ENCODE peak calls at places on chromosomes 13 and 19, in six cellular contexts. A is vagina, N is hepatic stellate cell, P is nucleus accumbens, G is T-helper 17 cell, B is fibroblast of villous mesenchyme. M is an unnamed sample.
A peak's percentile ranks its signal among the peaks of the same experiment; 100 is the strongest.

GRCh38 chr19:29247051-29247450 is 34.1 kb upstream of the UQCRFS1 start:
- DNase-seq in A (no peak), N (no peak), P (no peak), G (no peak), B (no peak), M (no peak)

GRCh38 chr13:60121288-60121687 is 42.4 kb downstream of the DIAPH3 start:
- DNase-seq in A (no peak), N (no peak), P (no peak), G (no peak), B (no peak), M (no peak)

GRCh38 chr19:22622901-22623840 is 11.0 kb upstream of the ZNF492 start:
- DNase-seq in A (peak; percentile 54), N (no peak), P (no peak), G (no peak), B (no peak), M (no peak)

GRCh38 chr19:3658004-3658822 is 31.6 kb upstream of the CACTIN start:
- DNase-seq in A (no peak), N (no peak), P (no peak), G (no peak), B (no peak), M (no peak)

GRCh38 chr19:681638-682037 is 5.4 kb downstream of the FSTL3 start:
- DNase-seq in A (no peak), N (no peak), P (no peak), G (no peak), B (no peak), M (no peak)

GRCh38 chr19:38209671-38210457 is 14.2 kb downstream of the DPF1 start:
- DNase-seq in A (peak; percentile 89), N (peak; percentile 69), P (peak; percentile 74), G (no peak), B (peak; percentile 66), M (no peak)

GRCh38 chr19:2503521-2504109 is 27.7 kb downstream of the GADD45B start:
- DNase-seq in A (no peak), N (peak; percentile 83), P (no peak), G (peak; percentile 40), B (peak; percentile 75), M (no peak)

GRCh38 chr13:40494513-40494912 is 171.9 kb downstream of the FOXO1 start:
- DNase-seq in A (no peak), N (no peak), P (no peak), G (no peak), B (no peak), M (no peak)

GRCh38 chr13:112972867-112973576 is 4.0 kb downstream of the MCF2L start:
- DNase-seq in A (no peak), N (no peak), P (no peak), G (no peak), B (no peak), M (no peak)

GRCh38 chr13:27958928-27959539 is 10.1 kb downstream of the CDX2 start:
- DNase-seq in A (peak; percentile 11), N (no peak), P (no peak), G (no peak), B (no peak), M (no peak)

GRCh38 chr13:27264181-27264580 is 6.4 kb upstream of the RASL11A start:
- DNase-seq in A (no peak), N (no peak), P (peak; percentile 18), G (no peak), B (peak; percentile 69), M (peak; percentile 73)

GRCh38 chr19:41530184-41530534 is 45.8 kb upstream of the CEACAM21 start:
- DNase-seq in A (no peak), N (no peak), P (no peak), G (no peak), B (no peak), M (no peak)

GRCh38 chr13:24127116-24127631 is 33.3 kb upstream of the SPATA13 start:
- DNase-seq in A (no peak), N (no peak), P (no peak), G (no peak), B (no peak), M (peak; percentile 40)

GRCh38 chr13:94346261-94347019 is 133.0 kb downstream of the DCT start:
- DNase-seq in A (peak; percentile 52), N (no peak), P (no peak), G (no peak), B (no peak), M (no peak)

GRCh38 chr13:23748591-23748990 is 140.6 kb downstream of the MIPEP start:
- DNase-seq in A (no peak), N (no peak), P (no peak), G (no peak), B (no peak), M (no peak)

GRCh38 chr13:26819067-26819466 is 58.5 kb upstream of the GPR12 start:
- DNase-seq in A (no peak), N (no peak), P (no peak), G (no peak), B (no peak), M (no peak)

GRCh38 chr13:97574926-97575325 is 141.0 kb downstream of the RAP2A start:
- DNase-seq in A (no peak), N (peak; percentile 35), P (no peak), G (no peak), B (peak; percentile 65), M (peak; percentile 65)

GRCh38 chr19:10361569-10362011 is 18.8 kb downstream of the TYK2 start:
- DNase-seq in A (no peak), N (no peak), P (no peak), G (no peak), B (no peak), M (no peak)

GRCh38 chr19:49820125-49820524 is 2.0 kb downstream of the MED25 start:
- DNase-seq in A (no peak), N (no peak), P (no peak), G (no peak), B (peak; percentile 98), M (peak; percentile 97)

GRCh38 chr19:1691589-1692290 is 39.3 kb upstream of the TCF3 start:
- DNase-seq in A (no peak), N (no peak), P (no peak), G (no peak), B (no peak), M (no peak)

GRCh38 chr13:40490086-40490723 is 176.2 kb downstream of the FOXO1 start:
- DNase-seq in A (no peak), N (no peak), P (no peak), G (no peak), B (no peak), M (no peak)

GRCh38 chr19:16869331-16869972 is 19.3 kb upstream of the F2RL3 start:
- DNase-seq in A (no peak), N (no peak), P (no peak), G (no peak), B (no peak), M (no peak)

GRCh38 chr13:110195547-110196485 is 111.1 kb downstream of the COL4A1 start:
- DNase-seq in A (no peak), N (no peak), P (no peak), G (no peak), B (peak; percentile 79), M (no peak)

GRCh38 chr19:23779645-23780044 is 21.0 kb upstream of the ZNF681 start:
- DNase-seq in A (no peak), N (no peak), P (no peak), G (no peak), B (no peak), M (no peak)

GRCh38 chr19:15288146-15288963 is 44.0 kb downstream of the BRD4 start:
- DNase-seq in A (no peak), N (no peak), P (peak; percentile 85), G (no peak), B (peak; percentile 69), M (no peak)

GRCh38 chr19:14150770-14151661 is 14.6 kb upstream of the ASF1B start:
- DNase-seq in A (no peak), N (no peak), P (no peak), G (no peak), B (no peak), M (no peak)

GRCh38 chr13:28301839-28302238 is 163.5 kb downstream of the PAN3 start:
- DNase-seq in A (no peak), N (no peak), P (no peak), G (no peak), B (no peak), M (no peak)

GRCh38 chr19:49342291-49342721 is 7.1 kb downstream of the CD37 start:
- DNase-seq in A (no peak), N (no peak), P (no peak), G (no peak), B (no peak), M (no peak)

GRCh38 chr13:37443538-37443937 is 155.0 kb downstream of the POSTN start:
- DNase-seq in A (no peak), N (peak; percentile 2), P (no peak), G (no peak), B (peak; percentile 82), M (peak; percentile 98)

GRCh38 chr13:75636339-75637095 is 387 bp downstream of the LMO7 start:
- DNase-seq in A (no peak), N (peak; percentile 46), P (no peak), G (peak; percentile 33), B (peak; percentile 58), M (peak; percentile 36)

GRCh38 chr13:20461481-20461859 is 64.2 kb downstream of the CRYL1 start:
- DNase-seq in A (peak; percentile 62), N (no peak), P (no peak), G (no peak), B (peak; percentile 30), M (peak; percentile 76)

GRCh38 chr13:48400820-48401219 is 12.1 kb downstream of the LPAR6 start:
- DNase-seq in A (no peak), N (no peak), P (no peak), G (no peak), B (peak; percentile 68), M (peak; percentile 70)

GRCh38 chr19:17966497-17967257 is at the start of gene KCNN1:
- DNase-seq in A (no peak), N (no peak), P (no peak), G (no peak), B (no peak), M (no peak)

M was measured in amniotic epithelial cell.